ENCODE peak calls at places on chromosome 15, in ten cellular contexts. One of them, this sample, is unnamed.

GRCh38 chr15:58433597-58434333 is 2.0 kb downstream of the LIPC start:
- DNase-seq in uterus: no peak
- DNase-seq in PC-9: no peak
- DNase-seq in kidney: no peak
- DNase-seq in cardiac muscle cell: peak
- DNase-seq in ovary: no peak
- DNase-seq in HCT116: no peak
- DNase-seq in transverse colon: no peak
- DNase-seq in SK-N-SH: no peak
- DNase-seq in right atrium auricular region: peak
- DNase-seq in this sample: no peak

GRCh38 chr15:70164910-70165791 is 67.4 kb upstream of the TLE3 start:
- DNase-seq in PC-9: no peak
- DNase-seq in kidney: no peak
- DNase-seq in HCT116: no peak
- DNase-seq in cardiac muscle cell: no peak
- DNase-seq in ovary: no peak
- DNase-seq in SK-N-SH: no peak
- DNase-seq in uterus: no peak
- DNase-seq in transverse colon: no peak
- DNase-seq in right atrium auricular region: no peak
- DNase-seq in this sample: no peak

GRCh38 chr15:101003706-101004105 is 84.5 kb downstream of the LRRK1 start:
- DNase-seq in right atrium auricular region: peak
- DNase-seq in kidney: no peak
- DNase-seq in HCT116: no peak
- DNase-seq in ovary: no peak
- DNase-seq in PC-9: no peak
- DNase-seq in SK-N-SH: no peak
- DNase-seq in transverse colon: peak
- DNase-seq in cardiac muscle cell: no peak
- DNase-seq in uterus: no peak
- DNase-seq in this sample: no peak

GRCh38 chr15:89910891-89911626 is 1.7 kb downstream of the ARPIN start:
- DNase-seq in right atrium auricular region: no peak
- DNase-seq in cardiac muscle cell: no peak
- DNase-seq in kidney: no peak
- DNase-seq in ovary: no peak
- DNase-seq in SK-N-SH: no peak
- DNase-seq in transverse colon: no peak
- DNase-seq in HCT116: no peak
- DNase-seq in uterus: no peak
- DNase-seq in PC-9: no peak
- DNase-seq in this sample: no peak

GRCh38 chr15:63986185-63986680 is 60.1 kb downstream of the DAPK2 start:
- DNase-seq in cardiac muscle cell: no peak
- DNase-seq in PC-9: no peak
- DNase-seq in ovary: no peak
- DNase-seq in SK-N-SH: no peak
- DNase-seq in HCT116: no peak
- DNase-seq in uterus: no peak
- DNase-seq in transverse colon: no peak
- DNase-seq in right atrium auricular region: no peak
- DNase-seq in kidney: no peak
- DNase-seq in this sample: no peak

GRCh38 chr15:28995193-28995592 is 109.4 kb downstream of the APBA2 start:
- DNase-seq in PC-9: no peak
- DNase-seq in transverse colon: no peak
- DNase-seq in HCT116: no peak
- DNase-seq in kidney: no peak
- DNase-seq in SK-N-SH: no peak
- DNase-seq in cardiac muscle cell: no peak
- DNase-seq in ovary: no peak
- DNase-seq in right atrium auricular region: no peak
- DNase-seq in uterus: no peak
- DNase-seq in this sample: no peak

GRCh38 chr15:37824717-37825382 is 109.6 kb upstream of the TMCO5A start:
- DNase-seq in cardiac muscle cell: peak
- DNase-seq in SK-N-SH: no peak
- DNase-seq in HCT116: peak
- DNase-seq in ovary: no peak
- DNase-seq in right atrium auricular region: no peak
- DNase-seq in PC-9: peak
- DNase-seq in kidney: no peak
- DNase-seq in transverse colon: no peak
- DNase-seq in uterus: no peak
- DNase-seq in this sample: peak

GRCh38 chr15:92683511-92683834 is 27.9 kb upstream of the FAM174B start:
- DNase-seq in HCT116: no peak
- DNase-seq in kidney: no peak
- DNase-seq in transverse colon: peak
- DNase-seq in cardiac muscle cell: peak
- DNase-seq in SK-N-SH: no peak
- DNase-seq in ovary: peak
- DNase-seq in PC-9: no peak
- DNase-seq in uterus: peak
- DNase-seq in right atrium auricular region: no peak
- DNase-seq in this sample: no peak

GRCh38 chr15:93107646-93108045 is 18.6 kb upstream of the RGMA start:
- DNase-seq in cardiac muscle cell: no peak
- DNase-seq in uterus: no peak
- DNase-seq in SK-N-SH: no peak
- DNase-seq in right atrium auricular region: no peak
- DNase-seq in HCT116: no peak
- DNase-seq in kidney: no peak
- DNase-seq in ovary: no peak
- DNase-seq in PC-9: no peak
- DNase-seq in transverse colon: no peak
- DNase-seq in this sample: no peak

GRCh38 chr15:45704329-45705249 is 69.8 kb downstream of the SQOR start:
- DNase-seq in PC-9: no peak
- DNase-seq in kidney: peak
- DNase-seq in ovary: no peak
- DNase-seq in uterus: no peak
- DNase-seq in SK-N-SH: peak
- DNase-seq in HCT116: no peak
- DNase-seq in transverse colon: peak
- DNase-seq in cardiac muscle cell: peak
- DNase-seq in right atrium auricular region: no peak
- DNase-seq in this sample: no peak

GRCh38 chr15:42101861-42102260 is 7.5 kb upstream of the PLA2G4D start:
- DNase-seq in SK-N-SH: no peak
- DNase-seq in transverse colon: no peak
- DNase-seq in right atrium auricular region: no peak
- DNase-seq in ovary: no peak
- DNase-seq in PC-9: no peak
- DNase-seq in cardiac muscle cell: no peak
- DNase-seq in HCT116: no peak
- DNase-seq in uterus: no peak
- DNase-seq in kidney: no peak
- DNase-seq in this sample: no peak

GRCh38 chr15:81752149-81752942 is 293.5 kb downstream of the MEX3B start:
- DNase-seq in SK-N-SH: peak
- DNase-seq in cardiac muscle cell: peak
- DNase-seq in uterus: peak
- DNase-seq in ovary: peak
- DNase-seq in transverse colon: peak
- DNase-seq in kidney: peak
- DNase-seq in right atrium auricular region: peak
- DNase-seq in PC-9: no peak
- DNase-seq in HCT116: no peak
- DNase-seq in this sample: no peak

GRCh38 chr15:58839485-58839884 is 68.4 kb downstream of the MINDY2 start:
- DNase-seq in kidney: no peak
- DNase-seq in HCT116: no peak
- DNase-seq in cardiac muscle cell: peak
- DNase-seq in ovary: no peak
- DNase-seq in uterus: no peak
- DNase-seq in PC-9: no peak
- DNase-seq in SK-N-SH: no peak
- DNase-seq in transverse colon: no peak
- DNase-seq in right atrium auricular region: no peak
- DNase-seq in this sample: no peak

DNA sequence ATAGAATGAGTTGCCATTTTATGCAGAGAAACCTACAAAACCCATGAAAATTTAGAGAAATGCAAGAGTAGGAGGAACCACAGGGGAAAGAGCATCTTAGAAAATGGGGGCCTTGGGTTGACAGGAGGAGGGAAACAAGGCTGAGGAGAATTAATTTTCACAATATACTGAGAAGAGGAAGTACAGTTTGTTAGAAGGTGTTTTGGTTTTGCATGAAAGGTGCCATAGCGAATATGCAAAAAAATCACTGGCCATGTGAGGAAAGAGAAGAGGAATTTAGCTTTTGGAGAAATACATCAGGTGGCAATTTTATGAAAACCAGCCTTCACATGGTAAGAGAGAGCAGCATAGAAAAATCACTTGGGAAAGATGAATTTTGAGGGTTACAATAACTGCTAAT is 413.9 kb upstream of the C2CD4B start:
- DNase-seq in SK-N-SH: no peak
- DNase-seq in kidney: no peak
- DNase-seq in ovary: no peak
- DNase-seq in cardiac muscle cell: no peak
- DNase-seq in PC-9: no peak
- DNase-seq in transverse colon: no peak
- DNase-seq in HCT116: no peak
- DNase-seq in uterus: no peak
- DNase-seq in right atrium auricular region: no peak
- DNase-seq in this sample: no peak
- TF ChIP-seq CTCF in SK-N-SH: no peak
- TF ChIP-seq CTCF in kidney: no peak
- TF ChIP-seq CTCF in ovary: no peak
- TF ChIP-seq CTCF in cardiac muscle cell: no peak
- TF ChIP-seq CTCF in PC-9: no peak
- TF ChIP-seq CTCF in transverse colon: no peak
- TF ChIP-seq CTCF in HCT116: no peak
- TF ChIP-seq CTCF in uterus: no peak
- TF ChIP-seq CTCF in right atrium auricular region: no peak
- TF ChIP-seq CTCF in this sample: no peak

DNA sequence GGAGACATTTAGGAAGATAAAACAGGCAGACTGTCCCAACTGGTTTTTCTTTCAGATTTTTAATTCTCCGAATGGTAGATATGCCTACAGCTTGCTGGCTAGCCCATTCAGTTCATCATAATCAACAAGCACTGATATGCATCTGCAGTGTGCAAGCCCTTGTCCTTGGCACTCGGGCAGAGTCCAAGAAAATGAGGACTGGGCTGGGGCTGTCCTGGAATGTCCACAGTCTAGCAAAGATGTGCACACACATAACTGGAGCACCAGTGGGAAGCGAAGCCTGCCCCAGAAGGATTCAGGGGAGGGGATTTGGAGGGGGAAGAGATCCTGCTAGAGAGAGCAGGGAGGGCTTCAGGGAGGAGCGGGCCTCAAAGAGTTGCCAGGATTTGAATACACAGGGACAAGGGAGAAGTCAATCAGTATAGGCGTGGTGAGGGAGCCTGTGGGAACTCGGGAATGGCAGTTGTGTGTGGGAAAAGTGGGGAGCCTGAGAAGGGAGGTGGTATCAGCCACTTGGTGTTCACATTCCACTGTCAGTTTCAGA is 8.7 kb downstream of the FAH start:
- DNase-seq in transverse colon: no peak
- DNase-seq in right atrium auricular region: no peak
- DNase-seq in HCT116: no peak
- DNase-seq in PC-9: no peak
- DNase-seq in cardiac muscle cell: no peak
- DNase-seq in kidney: no peak
- DNase-seq in uterus: no peak
- DNase-seq in ovary: no peak
- DNase-seq in SK-N-SH: no peak
- DNase-seq in this sample: no peak
- H3K27ac ChIP-seq in transverse colon: peak
- H3K27ac ChIP-seq in right atrium auricular region: no peak
- H3K27ac ChIP-seq in HCT116: no peak
- H3K27ac ChIP-seq in PC-9: peak
- H3K27ac ChIP-seq in cardiac muscle cell: no peak
- H3K27ac ChIP-seq in kidney: no peak
- H3K27ac ChIP-seq in uterus: no peak
- H3K27ac ChIP-seq in ovary: no peak
- H3K27ac ChIP-seq in SK-N-SH: no peak
- H3K27ac ChIP-seq in this sample: peak

GRCh38 chr15:53080484-53080883 is 290.3 kb upstream of the ONECUT1 start:
- DNase-seq in ovary: no peak
- DNase-seq in kidney: no peak
- DNase-seq in cardiac muscle cell: no peak
- DNase-seq in HCT116: no peak
- DNase-seq in uterus: no peak
- DNase-seq in right atrium auricular region: no peak
- DNase-seq in SK-N-SH: no peak
- DNase-seq in PC-9: no peak
- DNase-seq in transverse colon: no peak
- DNase-seq in this sample: no peak
- H3K4me3 ChIP-seq in ovary: no peak
- H3K4me3 ChIP-seq in kidney: no peak
- H3K4me3 ChIP-seq in cardiac muscle cell: no peak
- H3K4me3 ChIP-seq in HCT116: no peak
- H3K4me3 ChIP-seq in uterus: no peak
- H3K4me3 ChIP-seq in right atrium auricular region: no peak
- H3K4me3 ChIP-seq in SK-N-SH: no peak
- H3K4me3 ChIP-seq in PC-9: no peak
- H3K4me3 ChIP-seq in transverse colon: no peak
- H3K4me3 ChIP-seq in this sample: no peak

GRCh38 chr15:35139822-35140221 is 54.7 kb upstream of the NANOGP8 start:
- DNase-seq in cardiac muscle cell: no peak
- DNase-seq in SK-N-SH: no peak
- DNase-seq in uterus: no peak
- DNase-seq in kidney: no peak
- DNase-seq in HCT116: no peak
- DNase-seq in right atrium auricular region: no peak
- DNase-seq in ovary: no peak
- DNase-seq in transverse colon: no peak
- DNase-seq in PC-9: no peak
- DNase-seq in this sample: no peak
- TF ChIP-seq CTCF in cardiac muscle cell: no peak
- TF ChIP-seq CTCF in SK-N-SH: no peak
- TF ChIP-seq CTCF in uterus: no peak
- TF ChIP-seq CTCF in kidney: no peak
- TF ChIP-seq CTCF in HCT116: no peak
- TF ChIP-seq CTCF in right atrium auricular region: no peak
- TF ChIP-seq CTCF in ovary: no peak
- TF ChIP-seq CTCF in transverse colon: no peak
- TF ChIP-seq CTCF in PC-9: no peak
- TF ChIP-seq CTCF in this sample: no peak

GRCh38 chr15:47505712-47506542 is 211.4 kb upstream of the SEMA6D start:
- DNase-seq in uterus: no peak
- DNase-seq in right atrium auricular region: no peak
- DNase-seq in HCT116: no peak
- DNase-seq in cardiac muscle cell: peak
- DNase-seq in transverse colon: no peak
- DNase-seq in ovary: no peak
- DNase-seq in kidney: no peak
- DNase-seq in PC-9: no peak
- DNase-seq in SK-N-SH: peak
- DNase-seq in this sample: no peak
- H3K27ac ChIP-seq in uterus: no peak
- H3K27ac ChIP-seq in right atrium auricular region: peak
- H3K27ac ChIP-seq in HCT116: no peak
- H3K27ac ChIP-seq in cardiac muscle cell: peak
- H3K27ac ChIP-seq in transverse colon: no peak
- H3K27ac ChIP-seq in ovary: no peak
- H3K27ac ChIP-seq in kidney: no peak
- H3K27ac ChIP-seq in PC-9: no peak
- H3K27ac ChIP-seq in SK-N-SH: peak
- H3K27ac ChIP-seq in this sample: no peak

This sample was measured in AG04450.